ENCODE peak calls at places on chromosomes 1 and 21, in five cellular contexts. R is AG08396, K is fibroblast of villous mesenchyme, O is HFF-Myc, C is mesendoderm. S is an unnamed sample.

GRCh38 chr1:153526132-153526543 is 9.7 kb downstream of the S100A6 start:
- DNase-seq in R (no peak), K (no peak), O (no peak), C (no peak), S (no peak)

GRCh38 chr21:44299458-44300261 is at the start of gene PFKL:
- DNase-seq in R (peak; percentile 94), K (peak; percentile 77), O (no peak), C (peak; percentile 61), S (peak; percentile 71)

GRCh38 chr1:189429610-189430009 is 1048.1 kb downstream of the BRINP3 start:
- DNase-seq in R (peak; percentile 11), K (peak; percentile 2), O (no peak), C (peak; percentile 78), S (peak; percentile 1)

GRCh38 chr1:24392604-24392946 is 21.0 kb downstream of the STPG1 start:
- DNase-seq in R (no peak), K (no peak), O (no peak), C (no peak), S (peak; percentile 36)

GRCh38 chr21:14603202-14603601 is 57.1 kb upstream of the SAMSN1 start:
- DNase-seq in R (peak; percentile 1), K (peak; percentile 33), O (no peak), C (no peak), S (peak; percentile 68)

GRCh38 chr1:151935154-151935553 is 25.8 kb upstream of the THEM4 start:
- DNase-seq in R (no peak), K (peak; percentile 23), O (no peak), C (peak; percentile 36), S (peak; percentile 40)

GRCh38 chr1:156661932-156662587 is 15.1 kb downstream of the NES start:
- DNase-seq in R (no peak), K (peak; percentile 40), O (no peak), C (peak; percentile 63), S (peak; percentile 86)

GRCh38 chr1:161725888-161726630 is 4.7 kb downstream of the FCRLB start:
- DNase-seq in R (peak; percentile 40), K (peak; percentile 55), O (no peak), C (peak; percentile 85), S (peak; percentile 83)

GRCh38 chr1:2525896-2526823 is at the start of gene PANK4:
- DNase-seq in R (peak; percentile 95), K (peak; percentile 95), O (peak; percentile 53), C (peak; percentile 97), S (peak; percentile 94)

GRCh38 chr1:156608981-156609380 is 7.7 kb upstream of the GPATCH4 start:
- DNase-seq in R (no peak), K (no peak), O (no peak), C (no peak), S (peak; percentile 40)

GRCh38 chr1:100657876-100658715 is 61.4 kb upstream of the VCAM1 start:
- DNase-seq in R (no peak), K (peak; percentile 67), O (no peak), C (no peak), S (peak; percentile 47)

GRCh38 chr21:44837537-44837936 is 19.7 kb upstream of the SUMO3 start:
- DNase-seq in R (no peak), K (no peak), O (no peak), C (no peak), S (no peak)

GRCh38 chr1:160024195-160024905 is 7.4 kb downstream of the PIGM start:
- DNase-seq in R (no peak), K (no peak), O (no peak), C (no peak), S (no peak)

GRCh38 chr1:160205974-160206369 is 788 bp downstream of the PEA15 start:
- DNase-seq in R (peak; percentile 75), K (peak; percentile 38), O (peak; percentile 32), C (no peak), S (peak; percentile 74)

GRCh38 chr1:53739109-53739681 is at the start of gene GLIS1:
- DNase-seq in R (peak; percentile 99), K (peak; percentile 80), O (peak; percentile 25), C (peak; percentile 93), S (peak; percentile 82)

GRCh38 chr1:54263601-54264226 is 63.7 kb downstream of the MRPL37 start:
- DNase-seq in R (no peak), K (no peak), O (no peak), C (no peak), S (no peak)

GRCh38 chr1:89566761-89567174 is 42.1 kb downstream of the LRRC8B start:
- DNase-seq in R (no peak), K (peak; percentile 24), O (no peak), C (peak; percentile 83), S (peak; percentile 62)

GRCh38 chr1:14962407-14962806 is 191.1 kb upstream of the TMEM51 start:
- DNase-seq in R (no peak), K (no peak), O (no peak), C (no peak), S (no peak)

GRCh38 chr1:9907441-9907840 is 2.6 kb downstream of the CTNNBIP1 start:
- DNase-seq in R (no peak), K (no peak), O (no peak), C (no peak), S (no peak)

GRCh38 chr1:204398197-204399125 is 13.2 kb downstream of the PPP1R15B start:
- DNase-seq in R (peak; percentile 74), K (peak; percentile 57), O (peak; percentile 76), C (peak; percentile 97), S (peak; percentile 82)

GRCh38 chr1:63405987-63406386 is 38.6 kb downstream of the ALG6 start:
- DNase-seq in R (no peak), K (no peak), O (no peak), C (no peak), S (no peak)

GRCh38 chr1:39104158-39105060 is 78.3 kb downstream of the NDUFS5 start:
- DNase-seq in R (peak; percentile 49), K (peak; percentile 61), O (no peak), C (peak; percentile 74), S (peak; percentile 69)

GRCh38 chr1:110239491-110240430 is 29.6 kb downstream of the KCNC4 start:
- DNase-seq in R (no peak), K (no peak), O (no peak), C (no peak), S (peak; percentile 4)

GRCh38 chr1:27332536-27333281 is 9.1 kb upstream of the SYTL1 start:
- DNase-seq in R (peak; percentile 81), K (peak; percentile 30), O (no peak), C (peak; percentile 67), S (peak; percentile 52)

GRCh38 chr1:228978486-228979324 is 243.4 kb downstream of the RHOU start:
- DNase-seq in R (peak; percentile 42), K (peak; percentile 54), O (no peak), C (peak; percentile 77), S (no peak)

GRCh38 chr1:186183970-186184628 is 191.0 kb downstream of the TPR start:
- DNase-seq in R (no peak), K (peak; percentile 17), O (peak; percentile 53), C (no peak), S (peak; percentile 66)

GRCh38 chr1:159090566-159091546 is 14.3 kb upstream of the AIM2 start:
- DNase-seq in R (no peak), K (peak; percentile 10), O (no peak), C (no peak), S (peak; percentile 41)

GRCh38 chr1:83583351-83584014 is 415.4 kb downstream of the TTLL7 start:
- DNase-seq in R (no peak), K (peak; percentile 2), O (peak; percentile 16), C (peak; percentile 20), S (peak; percentile 33)

GRCh38 chr1:105204836-105205371 is 1455.2 kb downstream of the AMY1C start:
- DNase-seq in R (no peak), K (no peak), O (no peak), C (peak; percentile 19), S (no peak)

GRCh38 chr1:24966724-24967346 is 36.8 kb upstream of the RUNX3 start:
- DNase-seq in R (peak; percentile 81), K (peak; percentile 76), O (no peak), C (peak; percentile 67), S (peak; percentile 92)

GRCh38 chr21:38916214-38916964 is 110.7 kb downstream of the ETS2 start:
- DNase-seq in R (no peak), K (no peak), O (no peak), C (peak; percentile 31), S (no peak)

GRCh38 chr1:243268751-243269460 is 13.1 kb downstream of the SDCCAG8 start:
- DNase-seq in R (no peak), K (peak; percentile 69), O (no peak), C (peak; percentile 69), S (peak; percentile 64)

GRCh38 chr1:56866656-56867055 is 12.1 kb downstream of the C8A start:
- DNase-seq in R (peak; percentile 48), K (no peak), O (peak; percentile 37), C (no peak), S (no peak)

GRCh38 chr21:42025392-42026071 is 15.4 kb upstream of the ZBTB21 start:
- DNase-seq in R (peak; percentile 78), K (peak; percentile 90), O (no peak), C (no peak), S (peak; percentile 62)

GRCh38 chr21:45543710-45544448 is 1.6 kb upstream of the SLC19A1 start:
- DNase-seq in R (no peak), K (no peak), O (no peak), C (no peak), S (no peak)

GRCh38 chr1:219302697-219303096 is 129.0 kb downstream of the LYPLAL1 start:
- DNase-seq in R (no peak), K (no peak), O (no peak), C (no peak), S (no peak)

GRCh38 chr1:40004857-40005256 is 35.7 kb upstream of the CAP1 start:
- DNase-seq in R (no peak), K (no peak), O (no peak), C (peak; percentile 28), S (no peak)

S was measured in mesenchymal stem cell.